ENCODE peak calls at places on chromosomes 5 and 9, in nine cellular contexts. I is cardiac fibroblast; F is GM13976; S is activated naive CD8-positive, alpha-beta T cell treated with anti-CD3 and anti-CD28 coated beads, Interleukin-2, amount 50 U/mL, for 16 hours; N is upper lobe of left lung; O is progenitor cell of endocrine pancreas; Y is HL-60; H is hypothalamus; R is HS-5. K is an unnamed sample.

GRCh38 chr9:613771-614347 is 227.6 kb upstream of the DMRT1 start:
- DNase-seq in R (peak), Y (peak), O (peak), I (peak), H (peak), S (no peak), N (peak), F (peak), K (no peak)

GRCh38 chr5:33275921-33276705 is 164.7 kb upstream of the TARS1 start:
- DNase-seq in F (no peak), H (no peak), S (no peak), Y (no peak), R (no peak), N (no peak), O (no peak), I (peak), K (no peak)

GRCh38 chr9:112809351-112809848 is 58.8 kb downstream of the SNX30 start:
- DNase-seq in Y (peak), N (no peak), O (no peak), F (peak), I (no peak), R (no peak), S (no peak), H (no peak), K (no peak)

GRCh38 chr5:93062548-93062947 is 518.5 kb downstream of the NR2F1-AS1 start:
- DNase-seq in H (no peak), F (no peak), S (no peak), Y (no peak), N (no peak), R (no peak), I (peak), O (no peak), K (no peak)

GRCh38 chr5:132012385-132013005 is 1.0 kb upstream of the ACSL6 start:
- DNase-seq in I (peak), S (no peak), R (no peak), Y (peak), H (no peak), N (peak), O (peak), F (no peak), K (no peak)

GRCh38 chr9:79382468-79382867 is 189.3 kb upstream of the TLE4 start:
- DNase-seq in Y (no peak), N (no peak), F (no peak), R (no peak), S (no peak), O (no peak), I (no peak), H (no peak), K (no peak)

GRCh38 chr5:140293091-140293996 is 9.6 kb downstream of the PFDN1 start:
- DNase-seq in O (no peak), Y (no peak), F (no peak), N (no peak), S (no peak), R (no peak), I (peak), H (no peak), K (no peak)

GRCh38 chr9:113564804-113565237 is 101.3 kb downstream of the RGS3 start:
- DNase-seq in O (no peak), I (peak), H (peak), R (no peak), F (no peak), S (no peak), N (peak), Y (peak), K (no peak)

GRCh38 chr9:88722753-88723152 is 187.8 kb downstream of the NXNL2 start:
- DNase-seq in N (no peak), F (no peak), O (no peak), H (no peak), S (no peak), I (peak), R (no peak), Y (peak), K (no peak)

K was measured in D721Med.